ENCODE peak calls at places on chromosomes 5 and 9, in ten cellular contexts. N, K, C, B, F, D, W, E, J and X are unnamed samples.

GRCh38 chr9:83544002-83544698 is 5.9 kb upstream of the FRMD3 start:
- DNase-seq in N (no peak), K (peak), C (no peak), B (no peak), F (peak), D (peak), W (peak), E (peak), J (peak), X (peak)

GRCh38 chr9:124621371-124622328 is 114.5 kb upstream of the NR5A1 start:
- DNase-seq in N (peak), K (no peak), C (no peak), B (no peak), F (no peak), D (no peak), W (no peak), E (no peak), J (peak), X (no peak)

GRCh38 chr5:142420521-142420920 is 95.7 kb upstream of the SPRY4 start:
- DNase-seq in N (no peak), K (no peak), C (no peak), B (no peak), F (no peak), D (no peak), W (no peak), E (no peak), J (no peak), X (no peak)

GRCh38 chr5:132386644-132387286 is 17.3 kb downstream of the SLC22A5 start:
- DNase-seq in N (peak), K (no peak), C (peak), B (peak), F (peak), D (peak), W (peak), E (peak), J (peak), X (peak)

GRCh38 chr5:43007911-43008368 is 32.2 kb downstream of the ANXA2R start:
- DNase-seq in N (peak), K (no peak), C (peak), B (peak), F (peak), D (peak), W (peak), E (peak), J (peak), X (peak)

GRCh38 chr5:141954193-141954592 is 3.8 kb downstream of the PCDH12 start:
- DNase-seq in N (no peak), K (no peak), C (no peak), B (no peak), F (no peak), D (no peak), W (no peak), E (no peak), J (no peak), X (no peak)

GRCh38 chr5:40733842-40734563 is 21.8 kb downstream of the TTC33 start:
- DNase-seq in N (no peak), K (no peak), C (no peak), B (no peak), F (no peak), D (no peak), W (no peak), E (no peak), J (no peak), X (no peak)

GRCh38 chr5:170971-171800 is 20.1 kb upstream of the LRRC14B start:
- DNase-seq in N (no peak), K (no peak), C (no peak), B (no peak), F (no peak), D (no peak), W (no peak), E (no peak), J (no peak), X (no peak)

GRCh38 chr9:87063883-87064282 is 116.6 kb upstream of the GAS1 start:
- DNase-seq in N (no peak), K (peak), C (no peak), B (no peak), F (no peak), D (no peak), W (no peak), E (no peak), J (peak), X (no peak)